ENCODE peak calls at places on chromosomes 3 and 15, in ten cellular contexts. T, Y, Z, A, E, W, U, H, M and F are unnamed samples.

GRCh38 chr3:42667523-42668402 is 14.3 kb downstream of the ZBTB47 start:
- DNase-seq in T (no peak), Y (no peak), Z (no peak), A (no peak), E (no peak), W (no peak), U (no peak), H (no peak), M (no peak), F (no peak)

GRCh38 chr3:127065138-127065427 is 82.2 kb downstream of the PLXNA1 start:
- DNase-seq in T (no peak), Y (no peak), Z (no peak), A (no peak), E (no peak), W (no peak), U (no peak), H (no peak), M (no peak), F (no peak)

GRCh38 chr3:53194218-53195065 is 33.4 kb downstream of the PRKCD start:
- DNase-seq in T (no peak), Y (no peak), Z (peak), A (peak), E (no peak), W (no peak), U (no peak), H (no peak), M (peak), F (peak)

GRCh38 chr15:23069496-23070166 is 30.3 kb upstream of the TUBGCP5 start:
- DNase-seq in T (no peak), Y (no peak), Z (no peak), A (no peak), E (no peak), W (no peak), U (peak), H (no peak), M (no peak), F (peak)

GRCh38 chr3:71229905-71230657 is 353.4 kb downstream of the FOXP1 start:
- DNase-seq in T (no peak), Y (no peak), Z (no peak), A (no peak), E (no peak), W (no peak), U (no peak), H (no peak), M (no peak), F (no peak)

GRCh38 chr3:129353589-129353941 is 74.9 kb downstream of the EFCAB12 start:
- DNase-seq in T (no peak), Y (no peak), Z (no peak), A (no peak), E (no peak), W (no peak), U (no peak), H (no peak), M (no peak), F (no peak)

GRCh38 chr3:4320453-4320852 is 17.3 kb downstream of the SETMAR start:
- DNase-seq in T (no peak), Y (no peak), Z (no peak), A (no peak), E (no peak), W (no peak), U (no peak), H (no peak), M (no peak), F (no peak)

GRCh38 chr3:184229424-184230080 is at the start of gene VWA5B2:
- DNase-seq in T (no peak), Y (peak), Z (peak), A (peak), E (peak), W (no peak), U (peak), H (peak), M (peak), F (peak)

GRCh38 chr3:191809326-191809949 is 348.5 kb downstream of the PYDC2 start:
- DNase-seq in T (no peak), Y (no peak), Z (no peak), A (no peak), E (peak), W (no peak), U (no peak), H (peak), M (no peak), F (no peak)

GRCh38 chr15:41806291-41807181 is 21.4 kb upstream of the JMJD7 start:
- DNase-seq in T (no peak), Y (peak), Z (no peak), A (no peak), E (peak), W (no peak), U (no peak), H (peak), M (peak), F (peak)

DNA sequence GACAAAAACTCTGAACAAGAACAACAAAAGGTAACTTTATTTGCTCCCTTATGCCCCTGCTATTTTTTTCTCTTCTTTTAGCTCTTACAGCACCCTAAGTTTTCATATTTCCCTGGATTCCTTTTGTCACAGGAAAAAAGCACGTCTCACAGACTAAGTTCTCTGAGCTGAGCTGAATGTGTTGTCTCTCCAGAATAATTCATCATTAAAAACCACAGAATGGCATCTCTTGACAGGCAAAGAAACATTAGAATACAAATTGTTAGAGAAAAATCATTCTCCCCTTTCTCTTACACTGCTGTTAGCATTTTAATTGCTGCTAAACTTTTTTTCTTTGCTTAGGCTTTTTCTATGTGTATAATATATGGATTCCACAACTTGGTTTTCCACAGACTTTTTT is 48.7 kb upstream of the SECISBP2L start:
- DNase-seq in T (no peak), Y (no peak), Z (no peak), A (no peak), E (no peak), W (no peak), U (no peak), H (no peak), M (no peak), F (no peak)
- TF ChIP-seq POLR2A in T (no peak), Y (no peak), Z (no peak), A (no peak), E (no peak), W (no peak), U (no peak), H (no peak), M (no peak), F (no peak)

GRCh38 chr15:92079047-92079446 is 225.5 kb downstream of the SLCO3A1 start:
- DNase-seq in T (no peak), Y (no peak), Z (no peak), A (no peak), E (peak), W (no peak), U (peak), H (peak), M (no peak), F (peak)
- TF ChIP-seq CTCF in T (peak), Y (no peak), Z (peak), A (no peak), E (peak), W (no peak), U (peak), H (peak), M (peak), F (peak)

GRCh38 chr15:77419836-77420609 is at the start of gene PEAK1:
- DNase-seq in T (peak), Y (peak), Z (peak), A (peak), E (peak), W (peak), U (peak), H (peak), M (peak), F (peak)
- TF ChIP-seq POLR2A in T (peak), Y (no peak), Z (peak), A (peak), E (peak), W (peak), U (peak), H (peak), M (peak), F (peak)

DNA sequence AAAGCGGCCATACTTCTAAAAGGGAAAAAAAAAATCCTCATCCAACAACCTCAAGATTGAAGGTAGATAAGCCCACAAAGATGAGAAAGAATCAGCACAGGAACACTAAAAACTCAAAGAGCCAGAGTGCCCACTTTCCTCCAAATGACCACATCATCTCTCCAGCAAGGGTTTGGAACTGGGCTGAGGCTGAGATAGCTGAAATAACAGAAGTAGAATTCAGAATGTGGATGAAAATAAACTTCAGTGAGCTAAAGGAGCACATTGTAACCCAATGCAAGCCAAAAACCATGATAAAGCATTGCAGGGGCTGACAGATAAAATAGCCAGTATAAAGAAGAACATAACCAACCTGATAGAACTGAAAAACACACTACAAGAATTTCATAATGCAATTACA is 158.7 kb upstream of the UBE2E2 start:
- DNase-seq in T (no peak), Y (no peak), Z (no peak), A (no peak), E (no peak), W (no peak), U (no peak), H (no peak), M (no peak), F (no peak)
- TF ChIP-seq CTCF in T (no peak), Y (no peak), Z (no peak), A (no peak), E (no peak), W (no peak), U (no peak), H (no peak), M (no peak), F (no peak)

DNA sequence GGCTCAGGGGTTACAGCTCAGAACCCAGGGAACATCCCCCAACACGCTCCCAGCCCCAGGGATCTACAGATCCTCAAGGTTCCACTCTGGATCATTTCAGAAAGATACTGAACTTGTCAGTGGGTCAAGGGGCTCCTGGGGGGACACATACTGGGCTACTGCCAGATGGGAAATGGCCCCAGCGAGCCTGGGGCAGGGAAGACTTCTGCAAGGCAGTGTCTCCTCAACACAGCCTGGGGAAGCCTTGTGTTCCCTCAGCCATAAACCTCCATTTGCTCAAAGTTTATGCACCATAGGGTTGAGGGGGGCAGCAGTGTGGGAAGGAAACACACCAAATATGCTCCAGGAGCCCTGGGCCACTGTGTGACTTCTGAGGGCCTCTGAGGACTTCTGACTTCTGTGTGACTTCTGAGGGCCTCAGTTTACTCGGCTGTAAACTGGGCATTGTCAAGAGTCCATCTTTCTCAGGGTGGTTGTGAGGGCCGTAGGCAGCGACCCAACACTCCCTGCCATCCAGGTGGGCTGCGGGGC is 58.4 kb downstream of the IQSEC1 start:
- DNase-seq in T (no peak), Y (no peak), Z (no peak), A (no peak), E (no peak), W (no peak), U (no peak), H (no peak), M (no peak), F (no peak)
- TF ChIP-seq POLR2A in T (no peak), Y (no peak), Z (no peak), A (no peak), E (no peak), W (no peak), U (no peak), H (no peak), M (no peak), F (no peak)

GRCh38 chr15:40353697-40354096 is 2.9 kb downstream of the PHGR1 start:
- DNase-seq in T (peak), Y (peak), Z (no peak), A (no peak), E (no peak), W (no peak), U (no peak), H (no peak), M (peak), F (no peak)

GRCh38 chr15:40352221-40352901 is 1.5 kb downstream of the PHGR1 start:
- DNase-seq in T (no peak), Y (no peak), Z (no peak), A (no peak), E (no peak), W (no peak), U (no peak), H (no peak), M (peak), F (no peak)

GRCh38 chr15:40355976-40356585 is 1.9 kb upstream of the DISP2 start:
- DNase-seq in T (no peak), Y (no peak), Z (no peak), A (no peak), E (no peak), W (no peak), U (no peak), H (no peak), M (no peak), F (no peak)

GRCh38 chr15:40357246-40357645 is 773 bp upstream of the DISP2 start:
- DNase-seq in T (no peak), Y (no peak), Z (no peak), A (no peak), E (no peak), W (no peak), U (no peak), H (no peak), M (no peak), F (no peak)

GRCh38 chr15:40354408-40355171 is 3.4 kb upstream of the DISP2 start:
- DNase-seq in T (no peak), Y (no peak), Z (peak), A (no peak), E (peak), W (no peak), U (no peak), H (no peak), M (peak), F (peak)
- TF ChIP-seq CTCF in T (peak), Y (no peak), Z (peak), A (no peak), E (peak), W (no peak), U (no peak), H (peak), M (peak), F (no peak)